ENCODE peak calls at places on chromosomes 1 and 21, in seven cellular contexts. N is fibroblast of lung, L is GM23248, Z is NCI-H774, H is NCI-H1417, T is amygdala, W is A549. J is an unnamed sample.

GRCh38 chr1:183244466-183244865 is 58.4 kb downstream of the LAMC2 start:
- DNase-seq in T (no peak), L (peak), W (no peak), Z (no peak), N (peak), H (no peak), J (no peak)

GRCh38 chr1:248696261-248696660 is 6.3 kb downstream of the OR14I1 start:
- DNase-seq in W (peak), H (no peak), T (no peak), N (no peak), L (peak), Z (no peak), J (no peak)

GRCh38 chr1:44587796-44588460 is 86.4 kb downstream of the TMEM53 start:
- DNase-seq in W (no peak), H (peak), N (no peak), T (peak), L (no peak), Z (no peak), J (no peak)

GRCh38 chr1:84143796-84144565 is at the start of gene PRKACB:
- DNase-seq in T (no peak), N (peak), H (no peak), L (peak), Z (no peak), W (no peak), J (no peak)

GRCh38 chr1:213947200-213947775 is 40.5 kb upstream of the PROX1 start:
- DNase-seq in N (no peak), Z (no peak), H (peak), L (no peak), T (no peak), W (no peak), J (peak)

GRCh38 chr1:8202182-8202905 is 115.6 kb upstream of the SLC45A1 start:
- DNase-seq in W (peak), L (peak), N (peak), H (no peak), T (no peak), Z (no peak), J (no peak)

GRCh38 chr1:14304381-14304865 is 294.1 kb upstream of the KAZN start:
- DNase-seq in T (no peak), Z (no peak), H (no peak), N (peak), L (peak), W (no peak), J (no peak)

GRCh38 chr21:42654179-42654912 is 925 bp downstream of the PDE9A start:
- DNase-seq in W (peak), N (no peak), Z (no peak), H (peak), T (no peak), L (no peak), J (peak)

GRCh38 chr1:209323743-209324142 is 259.8 kb upstream of the CAMK1G start:
- DNase-seq in W (no peak), L (peak), H (no peak), N (no peak), Z (no peak), T (no peak), J (no peak)

GRCh38 chr1:45059829-45060228 is 47.8 kb downstream of the UROD start:
- DNase-seq in H (no peak), W (no peak), Z (no peak), N (no peak), T (no peak), L (no peak), J (no peak)

GRCh38 chr1:73771396-73771795 is 426.6 kb downstream of the LRRIQ3 start:
- DNase-seq in N (no peak), Z (no peak), W (no peak), T (no peak), H (no peak), L (no peak), J (no peak)

GRCh38 chr1:89633103-89633744 is at the start of gene LRRC8C:
- DNase-seq in H (peak), W (peak), T (peak), L (peak), N (peak), Z (peak), J (peak)

GRCh38 chr21:27277122-27277521 is 310.2 kb upstream of the ADAMTS5 start:
- DNase-seq in N (peak), W (no peak), L (no peak), Z (no peak), T (no peak), H (no peak), J (no peak)

GRCh38 chr1:61441723-61442262 is 283.1 kb downstream of the TM2D1 start:
- DNase-seq in Z (no peak), W (peak), H (no peak), L (no peak), N (peak), T (no peak), J (no peak)

GRCh38 chr1:165408518-165408917 is 36.4 kb downstream of the RXRG start:
- DNase-seq in Z (peak), N (peak), T (no peak), H (peak), L (peak), W (peak), J (peak)

GRCh38 chr1:1969505-1969900 is 34.1 kb downstream of the CFAP74 start:
- DNase-seq in Z (no peak), H (no peak), L (no peak), T (no peak), W (no peak), N (no peak), J (no peak)

GRCh38 chr1:25556791-25557476 is 13.5 kb downstream of the LDLRAP1 start:
- DNase-seq in T (no peak), N (peak), L (peak), W (peak), Z (no peak), H (no peak), J (no peak)

GRCh38 chr1:7953850-7954609 is 7.5 kb upstream of the PARK7 start:
- DNase-seq in N (peak), T (peak), L (peak), Z (peak), H (peak), W (peak), J (peak)

GRCh38 chr1:111082421-111083192 is 57.3 kb downstream of the DRAM2 start:
- DNase-seq in Z (no peak), L (peak), T (no peak), W (no peak), N (peak), H (no peak), J (no peak)

GRCh38 chr1:4682607-4683220 is 28.3 kb downstream of the AJAP1 start:
- DNase-seq in W (no peak), T (no peak), L (no peak), Z (no peak), N (no peak), H (no peak), J (no peak)

J was measured in NCI-H1105.